ENCODE peak calls at places on chromosome 14, in six cellular contexts. G is fibroblast of mammary gland, V is cerebellum, T is heart right ventricle, E is M059J, A is NCI-H1105 treated with DMSO at 0.1 percent for 48 hours. S is an unnamed sample.

GRCh38 chr14:52033131-52033642 is 35.7 kb downstream of the NID2 start:
- DNase-seq in G (peak), V (no peak), T (no peak), E (peak), A (no peak), S (no peak)

GRCh38 chr14:54135804-54136280 is 179.2 kb upstream of the BMP4 start:
- DNase-seq in G (peak), V (no peak), T (no peak), E (no peak), A (no peak), S (no peak)

GRCh38 chr14:60642270-60642789 is 6.9 kb downstream of the SIX1 start:
- DNase-seq in G (no peak), V (no peak), T (no peak), E (no peak), A (no peak), S (no peak)

GRCh38 chr14:49853572-49854375 is 1.2 kb upstream of the NEMF start:
- DNase-seq in G (peak), V (peak), T (peak), E (peak), A (no peak), S (peak)

GRCh38 chr14:76719664-76720063 is 41.6 kb upstream of the VASH1 start:
- DNase-seq in G (no peak), V (no peak), T (no peak), E (no peak), A (no peak), S (no peak)

GRCh38 chr14:69323266-69323966 is 63.5 kb downstream of the GALNT16 start:
- DNase-seq in G (no peak), V (no peak), T (no peak), E (no peak), A (no peak), S (no peak)

GRCh38 chr14:58955294-58955821 is 233.1 kb upstream of the DAAM1 start:
- DNase-seq in G (no peak), V (no peak), T (no peak), E (peak), A (no peak), S (no peak)

GRCh38 chr14:39680777-39681176 is 248.5 kb upstream of the FBXO33 start:
- DNase-seq in G (no peak), V (no peak), T (no peak), E (no peak), A (no peak), S (no peak)

GRCh38 chr14:69519701-69520100 is 35.2 kb downstream of the PLEKHD1 start:
- DNase-seq in G (no peak), V (no peak), T (no peak), E (no peak), A (no peak), S (no peak)

GRCh38 chr14:36022765-36023415 is 153.6 kb downstream of the PTCSC3 start:
- DNase-seq in G (no peak), V (no peak), T (no peak), E (no peak), A (no peak), S (no peak)

GRCh38 chr14:76584271-76584702 is 177.0 kb upstream of the VASH1 start:
- DNase-seq in G (no peak), V (no peak), T (no peak), E (peak), A (peak), S (peak)

GRCh38 chr14:92704036-92704804 is 44.2 kb downstream of the LGMN start:
- DNase-seq in G (no peak), V (no peak), T (no peak), E (no peak), A (no peak), S (no peak)